ENCODE peak calls at places on chromosomes 11 and 22, in six cellular contexts. V is activated CD4-positive, CD25-positive, alpha-beta regulatory T cell; P is IMR-90; L is Caki2; I is NCI-H774; F is hepatocyte. T is an unnamed sample.
A peak's percentile ranks its signal among the peaks of the same experiment; 100 is the strongest.

GRCh38 chr11:117574551-117574950 is 222.5 kb downstream of the DSCAML1 start:
- DNase-seq in F (no peak), I (no peak), P (no peak), L (no peak), V (no peak), T (no peak)

GRCh38 chr22:50144005-50144614 is 26.4 kb upstream of the PANX2 start:
- DNase-seq in L (no peak), I (no peak), P (no peak), F (no peak), V (no peak), T (no peak)

GRCh38 chr22:40218723-40219294 is 41.1 kb downstream of the TNRC6B start:
- DNase-seq in P (peak; percentile 31), V (no peak), I (no peak), F (peak; percentile 46), L (no peak), T (no peak)

GRCh38 chr11:67276821-67277230 is 10.6 kb downstream of the GRK2 start:
- DNase-seq in F (no peak), L (no peak), V (no peak), I (no peak), P (peak; percentile 45), T (no peak)

GRCh38 chr11:121551463-121551862 is 98.7 kb upstream of the SORL1-AS1 start:
- DNase-seq in P (no peak), L (no peak), V (no peak), F (no peak), I (no peak), T (no peak)

GRCh38 chr11:62542750-62543567 is 3.6 kb downstream of the AHNAK start:
- DNase-seq in V (peak; percentile 62), F (peak; percentile 85), I (peak; percentile 62), L (peak; percentile 82), P (peak; percentile 70), T (no peak)

GRCh38 chr11:8327761-8328192 is 64.1 kb upstream of the LMO1 start:
- DNase-seq in V (no peak), F (no peak), L (no peak), P (no peak), I (no peak), T (no peak)

GRCh38 chr22:25709758-25710157 is 32.2 kb upstream of the MYO18B start:
- DNase-seq in V (no peak), F (no peak), L (no peak), I (no peak), P (no peak), T (no peak)

GRCh38 chr11:63858628-63859550 is 20.0 kb downstream of the MARK2 start:
- DNase-seq in P (peak; percentile 90), I (no peak), F (peak; percentile 79), V (no peak), L (no peak), T (no peak)

GRCh38 chr11:35116245-35116644 is 22.7 kb upstream of the CD44 start:
- DNase-seq in F (no peak), L (no peak), I (no peak), V (no peak), P (no peak), T (no peak)

GRCh38 chr22:39300198-39300830 is 19.1 kb downstream of the RPL3 start:
- DNase-seq in V (no peak), I (no peak), F (no peak), P (no peak), L (no peak), T (no peak)

GRCh38 chr11:76007179-76007578 is 192.2 kb downstream of the UVRAG start:
- DNase-seq in L (no peak), V (no peak), P (peak; percentile 50), F (no peak), I (no peak), T (no peak)

GRCh38 chr22:44818727-44819126 is 66.4 kb downstream of the ARHGAP8 start:
- DNase-seq in P (no peak), L (no peak), V (no peak), I (no peak), F (no peak), T (no peak)

GRCh38 chr22:50504245-50505211 is 3.0 kb downstream of the LMF2 start:
- DNase-seq in V (no peak), I (no peak), F (peak; percentile 9), L (no peak), P (no peak), T (no peak)

GRCh38 chr11:61972796-61973602 is 5.6 kb upstream of the FTH1 start:
- DNase-seq in L (peak; percentile 93), V (no peak), F (peak; percentile 67), P (peak; percentile 91), I (no peak), T (no peak)

GRCh38 chr11:84558085-84558905 is 1068.8 kb downstream of the DLG2 start:
- DNase-seq in I (peak; percentile 62), V (no peak), L (peak; percentile 24), F (peak; percentile 75), P (peak; percentile 53), T (peak; percentile 7)

GRCh38 chr22:46761017-46761416 is 1.4 kb upstream of the TBC1D22A start:
- DNase-seq in L (no peak), I (no peak), F (no peak), V (no peak), P (no peak), T (no peak)

GRCh38 chr11:69661413-69661715 is 13.8 kb downstream of the LTO1 start:
- DNase-seq in F (no peak), V (no peak), I (no peak), L (no peak), P (no peak), T (no peak)

GRCh38 chr22:32475428-32476010 is 908 bp downstream of the FBXO7 start:
- DNase-seq in V (no peak), L (no peak), F (peak; percentile 50), P (no peak), I (no peak), T (no peak)

GRCh38 chr22:30606455-30607299 is at the start of gene TCN2:
- DNase-seq in L (peak; percentile 89), I (no peak), V (no peak), F (peak; percentile 88), P (peak; percentile 77), T (no peak)

GRCh38 chr11:127074151-127074761 is 73.7 kb upstream of the KIRREL3 start:
- DNase-seq in I (peak; percentile 25), L (peak; percentile 48), P (peak; percentile 72), F (peak; percentile 70), V (no peak), T (no peak)

GRCh38 chr22:37496651-37497599 is 10.7 kb upstream of the MFNG start:
- DNase-seq in F (no peak), V (no peak), P (peak; percentile 93), I (no peak), L (peak; percentile 98), T (no peak)

GRCh38 chr11:126997196-126997595 is 3.4 kb downstream of the KIRREL3 start:
- DNase-seq in L (no peak), V (no peak), P (peak; percentile 23), F (no peak), I (no peak), T (no peak)

GRCh38 chr11:17343907-17344306 is 7.7 kb upstream of the NCR3LG1 start:
- DNase-seq in I (no peak), L (no peak), P (peak; percentile 87), V (no peak), F (peak; percentile 31), T (no peak)

GRCh38 chr11:68946416-68947090 is 34.2 kb downstream of the MRGPRD start:
- DNase-seq in L (peak; percentile 37), I (no peak), F (peak; percentile 50), V (no peak), P (peak; percentile 89), T (no peak)

GRCh38 chr11:8204596-8204995 is 35.8 kb upstream of the RIC3 start:
- DNase-seq in V (no peak), I (no peak), F (no peak), P (no peak), L (no peak), T (no peak)

T was measured in NCI-H1417 treated with DMSO at 0.1 percent for 48 hours.